ENCODE peak calls at places on chromosomes 4 and X, in four cellular contexts. K is HCT116, A is K562, M is Panc1. I is an unnamed sample.

GRCh38 chr4:81743731-81744465 is 272.2 kb upstream of the RASGEF1B start:
- DNase-seq in A (no peak), M (no peak), K (no peak), I (no peak)

GRCh38 chrX:96566856-96567255 is 117.8 kb upstream of the DIAPH2 start:
- DNase-seq in A (no peak), M (no peak), K (no peak), I (no peak)

GRCh38 chr4:74755486-74755885 is 38.8 kb downstream of the BTC start:
- DNase-seq in A (no peak), M (no peak), K (no peak), I (no peak)

GRCh38 chr4:65538571-65538970 is 131.7 kb downstream of the EPHA5 start:
- DNase-seq in M (no peak), K (no peak), A (no peak), I (no peak)

GRCh38 chr4:48340276-48340904 is 939 bp upstream of the SLAIN2 start:
- DNase-seq in M (no peak), K (no peak), A (peak), I (no peak)

GRCh38 chrX:130758072-130758471 is 144.9 kb downstream of the ENOX2 start:
- DNase-seq in A (no peak), K (no peak), M (no peak), I (no peak)

GRCh38 chr4:122997463-122998101 is 75.2 kb upstream of the NUDT6 start:
- DNase-seq in M (no peak), A (no peak), K (no peak), I (no peak)

GRCh38 chr4:40333921-40334352 is 1.2 kb upstream of the CHRNA9 start:
- DNase-seq in M (no peak), K (peak), A (no peak), I (no peak)

GRCh38 chr4:6907658-6908191 is 1.9 kb upstream of the TBC1D14 start:
- DNase-seq in A (peak), M (no peak), K (peak), I (no peak)

GRCh38 chr4:6908397-6909112 is 1.1 kb upstream of the TBC1D14 start:
- DNase-seq in M (no peak), K (no peak), A (peak), I (no peak)

GRCh38 chr4:6910340-6910959 is 824 bp downstream of the TBC1D14 start:
- DNase-seq in M (no peak), K (no peak), A (peak), I (no peak)

GRCh38 chr4:6909970-6910339 is 329 bp downstream of the TBC1D14 start:
- DNase-seq in K (no peak), A (peak), M (no peak), I (no peak)

DNA sequence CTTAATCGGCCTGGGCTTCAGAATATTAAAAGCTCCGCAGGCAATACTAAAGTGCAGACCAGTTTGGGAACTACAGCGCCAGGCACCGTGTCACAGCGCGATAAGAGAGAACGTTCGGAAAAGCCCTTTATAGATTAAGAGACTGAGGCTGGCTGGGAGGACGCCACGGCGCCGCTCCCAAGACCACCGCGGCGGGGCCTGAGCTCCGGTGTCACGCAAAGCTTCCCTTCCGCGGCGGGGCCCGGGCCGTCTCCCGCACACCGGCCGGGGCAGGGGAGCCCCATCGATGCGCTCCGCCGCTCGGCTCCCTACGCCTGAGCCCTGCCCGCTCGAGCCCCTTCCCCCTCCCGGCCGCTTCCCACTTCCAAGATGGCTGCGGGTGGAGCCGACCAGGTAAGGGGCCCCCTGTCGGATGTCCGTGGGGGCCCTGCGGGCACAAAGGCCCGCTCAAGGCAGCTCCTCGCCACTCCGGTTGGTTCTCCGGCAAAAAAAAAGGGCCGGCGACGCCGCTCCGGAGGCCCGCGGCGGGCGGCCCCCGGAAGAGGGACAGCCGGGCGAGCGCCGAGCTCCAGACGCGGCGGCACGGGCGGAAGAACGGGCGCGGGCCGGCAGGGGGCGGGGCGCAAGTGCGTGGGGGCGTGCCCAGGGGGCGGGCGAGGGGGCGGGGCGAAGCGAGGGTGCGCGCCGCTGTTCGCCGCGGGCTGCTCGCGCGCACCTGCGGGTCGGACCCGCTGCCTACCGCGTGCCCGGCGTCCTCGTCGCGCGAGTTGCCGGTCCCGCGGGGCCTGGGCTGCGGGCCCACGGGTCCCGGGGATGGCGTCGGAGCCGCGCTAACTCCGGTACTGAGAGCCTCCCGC is at the start of gene TBC1D14:
- DNase-seq in A (peak), M (no peak), K (peak), I (peak)
- TF ChIP-seq CTCF in A (peak), M (peak), K (no peak), I (peak)

GRCh38 chrX:115322375-115322774 is 32.9 kb downstream of the LUZP4 start:
- DNase-seq in A (peak), M (no peak), K (no peak), I (no peak)
- TF ChIP-seq TCF7L2 in A (no peak), M (no peak), K (no peak), I (no peak)

GRCh38 chrX:103919336-103919682 is 43.1 kb upstream of the TMSB15B start:
- DNase-seq in A (no peak), K (no peak), M (no peak), I (no peak)
- TF ChIP-seq CTCF in A (no peak), K (no peak), M (peak), I (no peak)

DNA sequence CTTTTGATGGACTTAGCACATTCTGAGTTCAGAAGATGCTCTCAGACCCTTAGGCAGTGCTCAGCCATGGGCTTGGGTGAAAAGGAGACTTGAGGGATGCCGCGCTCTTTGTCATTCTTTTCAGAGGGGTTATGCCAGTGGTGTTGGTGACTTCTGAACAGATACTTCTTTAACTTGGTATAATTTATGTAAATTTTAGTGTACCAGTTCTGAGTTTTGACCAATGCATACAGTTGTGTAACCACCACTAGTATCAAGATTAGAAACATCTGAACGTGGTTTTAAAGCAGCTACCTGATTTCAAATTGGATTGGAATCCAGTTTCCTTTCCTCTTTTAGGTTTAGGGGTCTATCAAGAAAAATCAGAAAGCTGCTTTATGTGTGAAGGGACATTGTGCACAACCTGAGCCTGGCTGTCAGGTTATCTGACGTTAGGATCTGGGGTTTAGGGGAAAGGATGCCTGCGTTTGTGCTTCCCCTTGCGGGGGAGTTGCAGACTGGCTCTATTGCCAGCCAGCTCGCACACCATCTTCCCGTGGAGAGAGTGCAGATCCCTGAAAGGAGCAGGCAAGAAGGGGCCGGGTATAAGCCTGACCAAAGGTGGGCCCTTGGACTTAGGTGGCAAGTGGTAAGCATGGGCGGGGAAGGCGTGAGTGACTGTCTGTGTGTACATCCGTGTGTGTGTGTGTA is 19.0 kb downstream of the SMS start:
- DNase-seq in M (no peak), A (no peak), K (no peak), I (no peak)
- TF ChIP-seq TCF7L2 in M (no peak), A (no peak), K (no peak), I (no peak)

GRCh38 chr4:41575207-41575606 is 37.2 kb downstream of the LIMCH1 start:
- DNase-seq in M (no peak), A (no peak), K (no peak), I (no peak)
- TF ChIP-seq CTCF in M (no peak), A (no peak), K (no peak), I (no peak)